ENCODE peak calls at places on chromosome 11, in ten cellular contexts. C, B, N, K, I, V, D, W, Y and P are unnamed samples.
A peak's percentile ranks its signal among the peaks of the same experiment; 100 is the strongest.

GRCh38 chr11:10792385-10793068 is 16.2 kb downstream of the EIF4G2 start:
- DNase-seq in C (peak; percentile 91), B (peak; percentile 81), N (peak; percentile 94), K (peak; percentile 62), I (peak; percentile 47), V (peak; percentile 77), D (peak; percentile 86), W (peak; percentile 63), Y (no peak), P (peak; percentile 97)

GRCh38 chr11:44010789-44011251 is 37.0 kb upstream of the ACCSL start:
- DNase-seq in C (no peak), B (no peak), N (no peak), K (peak; percentile 48), I (peak; percentile 2), V (peak; percentile 86), D (no peak), W (no peak), Y (no peak), P (no peak)

GRCh38 chr11:118907051-118907748 is 18.5 kb downstream of the BCL9L start:
- DNase-seq in C (peak; percentile 93), B (peak; percentile 80), N (peak; percentile 91), K (peak; percentile 62), I (peak; percentile 90), V (peak; percentile 74), D (peak; percentile 82), W (peak; percentile 72), Y (no peak), P (peak; percentile 91)

GRCh38 chr11:121669422-121669821 is 216.7 kb upstream of the SORL1-AS1 start:
- DNase-seq in C (no peak), B (no peak), N (no peak), K (no peak), I (no peak), V (no peak), D (no peak), W (no peak), Y (no peak), P (no peak)

GRCh38 chr11:123740787-123741158 is 687 bp downstream of the ZNF202 start:
- DNase-seq in C (peak; percentile 9), B (peak; percentile 2), N (no peak), K (no peak), I (no peak), V (peak; percentile 1), D (no peak), W (no peak), Y (no peak), P (no peak)

GRCh38 chr11:130707217-130707616 is 209.1 kb downstream of the SNX19 start:
- DNase-seq in C (no peak), B (no peak), N (no peak), K (no peak), I (no peak), V (no peak), D (no peak), W (no peak), Y (no peak), P (no peak)

GRCh38 chr11:62671604-62672528 is at the start of the genes LBHD1 and UQCC3:
- DNase-seq in C (peak; percentile 83), B (peak; percentile 89), N (peak; percentile 91), K (peak; percentile 85), I (peak; percentile 84), V (peak; percentile 86), D (peak; percentile 92), W (peak; percentile 64), Y (no peak), P (peak; percentile 81)

GRCh38 chr11:96204721-96205459 is 138.1 kb downstream of the MAML2 start:
- DNase-seq in C (no peak), B (no peak), N (no peak), K (no peak), I (no peak), V (no peak), D (no peak), W (no peak), Y (no peak), P (no peak)

GRCh38 chr11:29481721-29482120 is 535.1 kb downstream of the KCNA4 start:
- DNase-seq in C (no peak), B (no peak), N (no peak), K (no peak), I (no peak), V (no peak), D (no peak), W (no peak), Y (no peak), P (no peak)

GRCh38 chr11:61266602-61267001 is 25.6 kb downstream of the PGA5 start:
- DNase-seq in C (no peak), B (no peak), N (no peak), K (no peak), I (no peak), V (peak; percentile 14), D (peak; percentile 40), W (no peak), Y (no peak), P (no peak)

GRCh38 chr11:783581-784015 is 6.3 kb downstream of the CEND1 start:
- DNase-seq in C (peak; percentile 82), B (peak; percentile 80), N (peak; percentile 93), K (peak; percentile 96), I (peak; percentile 91), V (peak; percentile 94), D (peak; percentile 50), W (peak; percentile 90), Y (no peak), P (peak; percentile 88)

GRCh38 chr11:61042961-61043540 is 59.2 kb upstream of the CD5 start:
- DNase-seq in C (no peak), B (no peak), N (no peak), K (no peak), I (no peak), V (no peak), D (no peak), W (no peak), Y (no peak), P (no peak)

DNA sequence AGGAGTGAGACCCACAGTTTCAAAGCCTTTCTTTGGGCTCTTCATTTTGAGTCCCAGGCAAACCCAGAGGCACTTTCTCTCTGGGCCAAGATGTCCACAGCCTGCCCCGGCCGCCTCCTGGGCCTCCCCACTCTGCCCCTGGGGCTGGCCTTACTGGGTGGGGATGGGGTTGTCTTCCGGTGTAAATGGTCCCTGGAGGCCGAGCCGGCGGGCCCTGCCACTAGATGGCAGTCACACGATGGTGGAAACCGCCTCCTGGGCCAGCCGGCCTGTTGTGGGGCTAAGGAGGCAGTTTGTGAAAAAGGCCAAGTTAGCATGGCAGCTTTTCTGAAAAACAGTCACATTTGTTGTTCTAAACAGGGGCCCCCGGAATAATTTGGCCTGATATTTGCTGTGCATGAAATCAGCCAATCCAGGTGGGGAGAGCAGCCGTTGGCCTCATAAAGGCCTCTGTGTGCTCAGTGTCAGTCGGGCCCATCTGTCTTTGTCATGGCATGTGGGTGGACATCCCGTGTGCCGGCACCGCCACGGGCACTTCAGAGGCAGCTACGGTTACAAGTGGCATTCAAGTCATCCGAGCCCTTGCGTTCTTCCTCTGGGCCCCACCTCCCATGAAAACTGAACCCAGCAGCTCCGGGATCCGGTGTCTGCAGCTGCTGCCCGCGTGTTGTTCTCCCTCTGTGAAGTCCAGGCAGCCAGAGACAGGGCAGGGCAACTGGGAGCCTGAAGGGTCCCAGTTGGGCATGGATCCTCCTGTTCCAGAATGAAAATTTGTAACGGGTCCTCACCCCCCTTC is 6.6 kb downstream of the MRPL23 start:
- DNase-seq in C (no peak), B (peak; percentile 18), N (peak; percentile 20), K (no peak), I (peak; percentile 7), V (no peak), D (no peak), W (peak; percentile 78), Y (no peak), P (peak; percentile 3)
- TF ChIP-seq CTCF in C (no peak), B (no peak), N (no peak), K (no peak), I (peak; percentile 12), V (peak; percentile 3), D (peak; percentile 22), W (no peak), Y (peak; percentile 17), P (no peak)

DNA sequence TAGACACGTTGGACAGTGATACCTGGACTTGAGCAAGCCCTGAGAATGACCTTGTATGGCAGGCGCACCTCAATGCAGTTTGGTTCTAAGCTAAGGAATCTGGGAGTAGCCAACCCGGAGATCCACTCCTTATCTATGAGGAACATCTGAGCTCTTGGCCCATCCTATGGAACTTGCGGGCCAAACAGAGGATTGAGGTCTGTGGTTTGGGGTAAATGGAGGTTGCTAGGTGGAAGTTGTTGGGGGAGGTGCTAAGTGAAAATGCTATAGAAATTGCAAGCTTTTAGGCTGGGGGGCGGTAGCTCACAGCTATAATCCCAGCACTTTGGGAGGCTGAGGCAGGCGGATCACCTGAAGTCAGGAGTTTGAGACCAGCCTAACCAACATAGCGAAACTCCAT is 8.9 kb downstream of the GDPD5 start:
- DNase-seq in C (no peak), B (no peak), N (no peak), K (no peak), I (no peak), V (no peak), D (no peak), W (no peak), Y (no peak), P (no peak)
- TF ChIP-seq CTCF in C (no peak), B (no peak), N (no peak), K (no peak), I (no peak), V (no peak), D (no peak), W (no peak), Y (no peak), P (no peak)

DNA sequence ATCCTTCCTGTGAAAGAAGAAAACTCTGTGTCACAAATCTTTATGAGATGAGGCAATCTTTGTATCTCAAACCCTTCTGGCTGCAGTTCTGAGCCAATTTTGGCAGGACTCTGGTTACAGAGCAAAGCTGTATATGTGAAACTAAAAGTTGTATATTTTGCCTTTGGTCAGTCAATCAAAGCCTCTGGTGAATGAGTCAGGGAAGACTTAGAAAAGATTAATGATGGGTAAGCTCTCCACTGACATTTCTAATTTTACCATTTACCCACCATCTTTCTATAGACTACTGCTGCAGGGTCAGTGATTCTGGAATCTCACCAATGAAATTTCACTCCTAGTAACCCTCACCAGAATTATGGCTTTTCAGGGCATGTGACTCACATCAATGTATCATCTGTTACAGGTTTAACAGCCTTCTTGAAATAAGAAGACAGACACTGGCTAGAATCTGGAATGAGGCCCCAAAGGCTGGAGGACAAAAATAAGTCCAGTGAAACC is 43.3 kb downstream of the USP35 start:
- DNase-seq in C (no peak), B (peak; percentile 67), N (no peak), K (peak; percentile 83), I (no peak), V (peak; percentile 70), D (no peak), W (no peak), Y (peak; percentile 37), P (no peak)
- TF ChIP-seq CTCF in C (no peak), B (no peak), N (no peak), K (no peak), I (no peak), V (no peak), D (no peak), W (no peak), Y (no peak), P (no peak)

DNA sequence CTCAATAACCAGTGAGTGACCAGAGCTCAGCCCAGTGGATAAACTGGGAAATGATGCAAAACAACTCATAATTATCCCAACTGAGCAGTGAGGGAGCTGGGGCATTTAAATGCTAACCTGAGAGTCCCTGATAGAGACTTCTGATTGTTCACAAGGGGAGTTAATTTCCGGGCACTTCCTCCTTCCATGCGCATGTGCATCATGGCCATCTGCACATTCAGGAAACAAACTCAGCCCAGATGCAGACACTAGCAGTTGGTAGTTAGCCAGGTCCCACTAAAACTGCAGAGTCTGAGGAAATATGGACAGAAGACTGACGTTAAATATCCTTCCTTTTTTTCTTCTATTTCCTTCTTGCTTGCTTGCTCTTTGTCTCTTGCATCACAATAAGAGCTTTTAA is 852.1 kb upstream of the LRRC4C start:
- DNase-seq in C (no peak), B (peak; percentile 32), N (no peak), K (no peak), I (no peak), V (peak; percentile 11), D (no peak), W (no peak), Y (no peak), P (no peak)
- TF ChIP-seq CTCF in C (no peak), B (no peak), N (no peak), K (no peak), I (no peak), V (no peak), D (no peak), W (no peak), Y (no peak), P (no peak)